ENCODE peak calls at places on chromosomes 3 and 15, in seven cellular contexts. Z, H, R, C, S, L and V are unnamed samples. For H3K27me3, the result is how much of the 10 kb centered on the place peaks cover.

GRCh38 chr3:12662593-12663310 is 1.2 kb downstream of the RAF1 start:
- DNase-seq in Z (peak), H (no peak), R (no peak), C (peak), S (no peak), L (peak), V (peak)

GRCh38 chr3:185824467-185825378 is at the start of gene IGF2BP2:
- DNase-seq in Z (peak), H (peak), R (peak), C (peak), S (no peak), L (peak), V (peak)

GRCh38 chr3:27358372-27358771 is 10.8 kb downstream of the NEK10 start:
- DNase-seq in Z (no peak), H (no peak), R (no peak), C (no peak), S (no peak), L (no peak), V (no peak)

GRCh38 chr15:31079519-31079918 is 22.0 kb downstream of the TRPM1 start:
- DNase-seq in Z (peak), H (no peak), R (peak), C (peak), S (peak), L (peak), V (peak)

GRCh38 chr15:90620379-90621134 is 90.8 kb downstream of the CRTC3 start:
- DNase-seq in Z (no peak), H (no peak), R (no peak), C (no peak), S (no peak), L (no peak), V (no peak)

GRCh38 chr3:186083746-186084145 is 25.1 kb downstream of the ETV5 start:
- DNase-seq in Z (peak), H (no peak), R (no peak), C (peak), S (no peak), L (no peak), V (no peak)

GRCh38 chr3:149004622-149005021 is 13.3 kb downstream of the GYG1 start:
- DNase-seq in Z (peak), H (no peak), R (no peak), C (no peak), S (no peak), L (peak), V (peak)

GRCh38 chr3:43953814-43954241 is 263.1 kb downstream of the ABHD5 start:
- DNase-seq in Z (peak), H (no peak), R (no peak), C (no peak), S (no peak), L (peak), V (peak)

GRCh38 chr3:12425850-12426579 is 58.3 kb upstream of the TSEN2 start:
- DNase-seq in Z (no peak), H (no peak), R (no peak), C (peak), S (no peak), L (peak), V (no peak)

GRCh38 chr15:40323953-40324937 is 753 bp downstream of the INAFM2 start:
- DNase-seq in Z (no peak), H (no peak), R (no peak), C (no peak), S (no peak), L (peak), V (peak)

GRCh38 chr3:182180646-182181385 is 469.1 kb downstream of the SOX2 start:
- DNase-seq in Z (no peak), H (peak), R (no peak), C (peak), S (no peak), L (peak), V (no peak)

GRCh38 chr3:137047240-137047639 is 89.5 kb downstream of the IL20RB start:
- DNase-seq in Z (no peak), H (peak), R (peak), C (peak), S (no peak), L (no peak), V (no peak)

GRCh38 chr3:31747785-31748184 is 215.1 kb downstream of the STT3B start:
- DNase-seq in Z (no peak), H (no peak), R (no peak), C (no peak), S (no peak), L (no peak), V (no peak)

GRCh38 chr3:57957823-57958222 is 50.4 kb upstream of the FLNB start:
- DNase-seq in Z (no peak), H (no peak), R (no peak), C (no peak), S (no peak), L (no peak), V (no peak)

GRCh38 chr3:4746241-4746958 is 232.8 kb upstream of the BHLHE40 start:
- DNase-seq in Z (peak), H (no peak), R (no peak), C (peak), S (no peak), L (no peak), V (peak)

GRCh38 chr15:82128401-82129143 is 82.8 kb upstream of the MEX3B start:
- DNase-seq in Z (peak), H (no peak), R (no peak), C (no peak), S (no peak), L (no peak), V (peak)

GRCh38 chr15:69523010-69524001 is 70.7 kb downstream of the RPLP1 start:
- DNase-seq in Z (peak), H (peak), R (peak), C (peak), S (peak), L (peak), V (peak)

GRCh38 chr3:58497074-58497473 is 5.2 kb downstream of the KCTD6 start:
- DNase-seq in Z (no peak), H (peak), R (no peak), C (peak), S (no peak), L (no peak), V (no peak)

GRCh38 chr3:108346301-108346989 is 50.1 kb downstream of the HHLA2 start:
- DNase-seq in Z (no peak), H (peak), R (no peak), C (peak), S (no peak), L (peak), V (no peak)

GRCh38 chr3:148902173-148902791 is 37.2 kb downstream of the CPA3 start:
- DNase-seq in Z (peak), H (no peak), R (no peak), C (no peak), S (no peak), L (peak), V (peak)

GRCh38 chr3:71854096-71854495 is 69.1 kb upstream of the PROK2 start:
- DNase-seq in Z (no peak), H (no peak), R (no peak), C (no peak), S (no peak), L (peak), V (no peak)

GRCh38 chr15:48671381-48672022 is 26.0 kb upstream of the FBN1 start:
- DNase-seq in Z (peak), H (no peak), R (no peak), C (peak), S (no peak), L (peak), V (no peak)

GRCh38 chr15:49458145-49458544 is 35.1 kb downstream of the FGF7 start:
- DNase-seq in Z (peak), H (no peak), R (no peak), C (no peak), S (no peak), L (no peak), V (no peak)

GRCh38 chr15:92020765-92021164 is 167.3 kb downstream of the SLCO3A1 start:
- DNase-seq in Z (peak), H (no peak), R (no peak), C (no peak), S (no peak), L (no peak), V (no peak)

GRCh38 chr3:19428729-19429128 is 280.4 kb downstream of the KCNH8 start:
- DNase-seq in Z (no peak), H (no peak), R (no peak), C (no peak), S (no peak), L (no peak), V (no peak)

GRCh38 chr3:19432679-19433078 is 284.4 kb downstream of the KCNH8 start:
- DNase-seq in Z (no peak), H (no peak), R (no peak), C (no peak), S (no peak), L (no peak), V (no peak)

GRCh38 chr3:19425825-19426224 is 277.5 kb downstream of the KCNH8 start:
- DNase-seq in Z (no peak), H (no peak), R (no peak), C (no peak), S (no peak), L (no peak), V (no peak)

GRCh38 chr3:19427417-19428149 is 279.3 kb downstream of the KCNH8 start:
- DNase-seq in Z (no peak), H (no peak), R (no peak), C (no peak), S (no peak), L (no peak), V (no peak)
- H3K23ac ChIP-seq in Z (no peak), H (no peak), R (no peak), C (no peak), S (no peak), L (no peak), V (no peak)

GRCh38 chr3:160040181-160040580 is 51.5 kb downstream of the IL12A start:
- DNase-seq in Z (peak), H (no peak), R (no peak), C (no peak), S (no peak), L (no peak), V (peak)
- H3K27me3 ChIP-seq in Z (under half), H (under half), R (under half), C (under half), S (under half), L (under half), V (under half)

GRCh38 chr3:13896473-13897154 is 16.7 kb upstream of the WNT7A start:
- DNase-seq in Z (peak), H (peak), R (peak), C (peak), S (no peak), L (peak), V (peak)
- H3K23ac ChIP-seq in Z (no peak), H (peak), R (no peak), C (no peak), S (no peak), L (no peak), V (no peak)

DNA sequence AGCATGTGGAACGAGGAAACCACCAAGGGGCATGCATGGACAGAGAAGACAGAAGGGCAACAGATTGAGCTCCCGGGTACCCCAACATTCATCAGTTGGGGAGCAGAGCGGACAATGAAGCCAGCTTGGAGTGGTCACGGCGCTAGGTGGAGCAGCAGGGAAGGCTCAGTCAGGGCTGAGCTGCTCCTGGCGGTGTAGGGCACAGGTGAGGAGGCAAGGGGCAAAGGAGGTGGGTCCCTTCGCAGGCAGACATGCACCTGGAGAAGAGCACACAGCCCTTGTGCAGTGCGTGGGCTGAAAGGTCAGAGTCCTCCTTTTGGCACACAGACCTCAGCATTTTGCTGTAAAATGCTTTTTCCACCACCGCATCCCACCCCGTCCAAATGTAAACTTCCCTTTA is 90.0 kb upstream of the SLC6A6 start:
- DNase-seq in Z (no peak), H (no peak), R (no peak), C (no peak), S (no peak), L (no peak), V (no peak)
- H3K27me3 ChIP-seq in Z (half or more), H (under half), R (under half), C (under half), S (under half), L (under half), V (under half)

DNA sequence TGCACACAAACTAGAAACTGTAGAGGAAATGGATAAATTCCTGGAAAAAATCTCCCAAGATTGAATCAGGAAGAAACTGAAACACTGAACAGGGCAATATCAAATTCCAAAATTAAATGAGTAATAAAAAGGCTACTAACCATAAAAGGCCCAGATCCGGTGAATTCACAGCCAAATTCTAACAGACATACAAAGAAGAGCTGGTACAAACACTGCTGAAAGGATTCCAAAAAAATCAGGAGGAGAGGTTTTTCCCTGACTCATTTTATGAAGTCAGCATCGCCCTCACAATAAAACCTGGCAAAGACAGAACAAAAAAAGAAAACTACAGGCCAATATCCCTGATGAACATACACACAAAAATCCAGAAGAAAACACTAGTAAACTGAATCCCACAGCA is 462.4 kb upstream of the THBS1 start:
- DNase-seq in Z (peak), H (no peak), R (no peak), C (no peak), S (no peak), L (no peak), V (no peak)
- H3K23ac ChIP-seq in Z (no peak), H (no peak), R (no peak), C (no peak), S (no peak), L (no peak), V (no peak)

DNA sequence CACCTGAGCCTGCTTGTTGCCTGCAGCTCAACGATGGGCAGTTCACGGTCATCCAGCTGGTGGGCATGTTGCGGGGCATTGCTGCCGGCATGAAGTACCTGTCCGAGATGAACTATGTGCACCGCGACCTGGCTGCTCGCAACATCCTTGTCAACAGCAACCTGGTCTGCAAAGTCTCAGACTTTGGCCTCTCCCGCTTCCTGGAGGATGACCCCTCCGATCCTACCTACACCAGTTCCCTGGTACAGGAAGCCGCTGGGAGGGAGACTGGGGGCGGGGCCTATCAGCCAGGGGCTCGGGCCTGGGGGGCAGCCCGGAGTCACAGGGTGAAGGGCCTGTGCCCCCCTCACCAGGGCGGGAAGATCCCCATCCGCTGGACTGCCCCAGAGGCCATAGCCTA is 18.8 kb downstream of the EPHB3 start:
- DNase-seq in Z (no peak), H (no peak), R (no peak), C (no peak), S (no peak), L (no peak), V (no peak)
- H3K27me3 ChIP-seq in Z (under half), H (under half), R (under half), C (under half), S (under half), L (under half), V (under half)